ENCODE peak calls at places on chromosome 3, in seven cellular contexts. One of them, this sample, is unnamed.

GRCh38 chr3:110933786-110934415 is 137.7 kb upstream of the NECTIN3 start:
- DNase-seq in MCF 10A: peak
- DNase-seq in nephron progenitor cell: no peak
- DNase-seq in Peyer's patch: no peak
- DNase-seq in cardiac fibroblast: peak
- DNase-seq in transverse colon: no peak
- DNase-seq in lower leg skin: no peak
- DNase-seq in this sample: no peak

GRCh38 chr3:50971487-50971924 is 296.8 kb downstream of the DOCK3 start:
- DNase-seq in MCF 10A: peak
- DNase-seq in nephron progenitor cell: peak
- DNase-seq in Peyer's patch: no peak
- DNase-seq in cardiac fibroblast: peak
- DNase-seq in transverse colon: peak
- DNase-seq in lower leg skin: no peak
- DNase-seq in this sample: no peak

GRCh38 chr3:45790611-45791010 is 5.7 kb downstream of the SLC6A20 start:
- DNase-seq in MCF 10A: no peak
- DNase-seq in nephron progenitor cell: no peak
- DNase-seq in Peyer's patch: no peak
- DNase-seq in cardiac fibroblast: no peak
- DNase-seq in transverse colon: no peak
- DNase-seq in lower leg skin: peak
- DNase-seq in this sample: no peak

GRCh38 chr3:188421151-188421821 is 267.3 kb downstream of the LPP start:
- DNase-seq in MCF 10A: peak
- DNase-seq in nephron progenitor cell: no peak
- DNase-seq in Peyer's patch: no peak
- DNase-seq in cardiac fibroblast: peak
- DNase-seq in transverse colon: no peak
- DNase-seq in lower leg skin: no peak
- DNase-seq in this sample: no peak

GRCh38 chr3:55770077-55770476 is 283.0 kb upstream of the WNT5A start:
- DNase-seq in MCF 10A: no peak
- DNase-seq in nephron progenitor cell: no peak
- DNase-seq in Peyer's patch: no peak
- DNase-seq in cardiac fibroblast: no peak
- DNase-seq in transverse colon: no peak
- DNase-seq in lower leg skin: no peak
- DNase-seq in this sample: no peak

GRCh38 chr3:138465451-138465850 is 31.0 kb downstream of the ESYT3 start:
- DNase-seq in MCF 10A: no peak
- DNase-seq in nephron progenitor cell: no peak
- DNase-seq in Peyer's patch: no peak
- DNase-seq in cardiac fibroblast: no peak
- DNase-seq in transverse colon: no peak
- DNase-seq in lower leg skin: no peak
- DNase-seq in this sample: no peak

GRCh38 chr3:32460031-32460749 is 42.5 kb downstream of the CMTM6 start:
- DNase-seq in MCF 10A: no peak
- DNase-seq in nephron progenitor cell: peak
- DNase-seq in Peyer's patch: peak
- DNase-seq in cardiac fibroblast: no peak
- DNase-seq in transverse colon: peak
- DNase-seq in lower leg skin: no peak
- DNase-seq in this sample: peak

GRCh38 chr3:86837871-86838270 is 153.1 kb downstream of the VGLL3 start:
- DNase-seq in MCF 10A: peak
- DNase-seq in nephron progenitor cell: no peak
- DNase-seq in Peyer's patch: no peak
- DNase-seq in cardiac fibroblast: peak
- DNase-seq in transverse colon: no peak
- DNase-seq in lower leg skin: no peak
- DNase-seq in this sample: no peak

GRCh38 chr3:58032186-58032585 is 24.0 kb downstream of the FLNB start:
- DNase-seq in MCF 10A: peak
- DNase-seq in nephron progenitor cell: no peak
- DNase-seq in Peyer's patch: no peak
- DNase-seq in cardiac fibroblast: peak
- DNase-seq in transverse colon: no peak
- DNase-seq in lower leg skin: no peak
- DNase-seq in this sample: no peak

GRCh38 chr3:42012378-42012934 is 50.6 kb upstream of the ULK4 start:
- DNase-seq in MCF 10A: no peak
- DNase-seq in nephron progenitor cell: no peak
- DNase-seq in Peyer's patch: no peak
- DNase-seq in cardiac fibroblast: no peak
- DNase-seq in transverse colon: no peak
- DNase-seq in lower leg skin: peak
- DNase-seq in this sample: no peak

GRCh38 chr3:152610621-152611020 is 224.3 kb upstream of the P2RY1 start:
- DNase-seq in MCF 10A: no peak
- DNase-seq in nephron progenitor cell: no peak
- DNase-seq in Peyer's patch: no peak
- DNase-seq in cardiac fibroblast: no peak
- DNase-seq in transverse colon: no peak
- DNase-seq in lower leg skin: no peak
- DNase-seq in this sample: no peak

GRCh38 chr3:135083179-135083578 is 288.1 kb downstream of the EPHB1 start:
- DNase-seq in MCF 10A: no peak
- DNase-seq in nephron progenitor cell: no peak
- DNase-seq in Peyer's patch: no peak
- DNase-seq in cardiac fibroblast: no peak
- DNase-seq in transverse colon: no peak
- DNase-seq in lower leg skin: no peak
- DNase-seq in this sample: no peak

GRCh38 chr3:143551790-143552189 is 296.5 kb downstream of the SLC9A9 start:
- DNase-seq in MCF 10A: no peak
- DNase-seq in nephron progenitor cell: no peak
- DNase-seq in Peyer's patch: no peak
- DNase-seq in cardiac fibroblast: no peak
- DNase-seq in transverse colon: no peak
- DNase-seq in lower leg skin: no peak
- DNase-seq in this sample: no peak

GRCh38 chr3:124149081-124149480 is 157.2 kb upstream of the ROPN1 start:
- DNase-seq in MCF 10A: no peak
- DNase-seq in nephron progenitor cell: no peak
- DNase-seq in Peyer's patch: no peak
- DNase-seq in cardiac fibroblast: no peak
- DNase-seq in transverse colon: no peak
- DNase-seq in lower leg skin: no peak
- DNase-seq in this sample: no peak

GRCh38 chr3:57557088-57557537 is 1.0 kb downstream of the PDE12 start:
- DNase-seq in MCF 10A: peak
- DNase-seq in nephron progenitor cell: peak
- DNase-seq in Peyer's patch: peak
- DNase-seq in cardiac fibroblast: peak
- DNase-seq in transverse colon: peak
- DNase-seq in lower leg skin: peak
- DNase-seq in this sample: peak

GRCh38 chr3:167304077-167304476 is 76.0 kb downstream of the ZBBX start:
- DNase-seq in MCF 10A: peak
- DNase-seq in nephron progenitor cell: no peak
- DNase-seq in Peyer's patch: no peak
- DNase-seq in cardiac fibroblast: no peak
- DNase-seq in transverse colon: no peak
- DNase-seq in lower leg skin: no peak
- DNase-seq in this sample: no peak

GRCh38 chr3:133880287-133880686 is 15.4 kb downstream of the RAB6B start:
- DNase-seq in MCF 10A: no peak
- DNase-seq in nephron progenitor cell: no peak
- DNase-seq in Peyer's patch: no peak
- DNase-seq in cardiac fibroblast: no peak
- DNase-seq in transverse colon: no peak
- DNase-seq in lower leg skin: peak
- DNase-seq in this sample: no peak

GRCh38 chr3:55690746-55691540 is 203.8 kb upstream of the WNT5A start:
- DNase-seq in MCF 10A: peak
- DNase-seq in nephron progenitor cell: peak
- DNase-seq in Peyer's patch: no peak
- DNase-seq in cardiac fibroblast: no peak
- DNase-seq in transverse colon: no peak
- DNase-seq in lower leg skin: no peak
- DNase-seq in this sample: peak

GRCh38 chr3:170012683-170013400 is 25.0 kb upstream of the GPR160 start:
- DNase-seq in MCF 10A: no peak
- DNase-seq in nephron progenitor cell: no peak
- DNase-seq in Peyer's patch: no peak
- DNase-seq in cardiac fibroblast: no peak
- DNase-seq in transverse colon: no peak
- DNase-seq in lower leg skin: no peak
- DNase-seq in this sample: no peak

GRCh38 chr3:99114565-99115291 is 213.2 kb upstream of the DCBLD2 start:
- DNase-seq in MCF 10A: peak
- DNase-seq in nephron progenitor cell: peak
- DNase-seq in Peyer's patch: no peak
- DNase-seq in cardiac fibroblast: peak
- DNase-seq in transverse colon: no peak
- DNase-seq in lower leg skin: no peak
- DNase-seq in this sample: no peak
- TF ChIP-seq CTCF in MCF 10A: peak
- TF ChIP-seq CTCF in nephron progenitor cell: peak
- TF ChIP-seq CTCF in Peyer's patch: no peak
- TF ChIP-seq CTCF in cardiac fibroblast: peak
- TF ChIP-seq CTCF in transverse colon: peak
- TF ChIP-seq CTCF in lower leg skin: no peak
- TF ChIP-seq CTCF in this sample: no peak

DNA sequence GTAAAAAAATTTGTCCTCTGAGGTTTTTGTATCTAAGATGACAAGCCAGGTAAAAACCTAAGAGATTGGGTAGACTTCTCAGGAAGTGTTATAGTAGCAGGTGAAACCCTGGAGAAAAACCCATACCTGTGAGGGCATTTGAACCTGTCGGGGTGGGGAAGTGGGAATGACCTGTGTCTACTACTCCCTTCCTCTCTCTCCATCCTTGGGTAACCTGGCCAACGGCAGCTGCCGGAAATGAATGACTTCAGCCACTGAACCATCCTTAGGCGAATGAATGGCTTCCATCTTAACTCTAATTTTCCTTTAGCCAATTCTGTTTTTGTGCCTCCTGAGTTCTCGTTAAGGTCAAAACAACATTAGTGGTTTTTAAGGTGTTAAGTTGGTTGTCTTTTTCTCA is 16.8 kb downstream of the GPR15 start:
- DNase-seq in MCF 10A: no peak
- DNase-seq in nephron progenitor cell: no peak
- DNase-seq in Peyer's patch: no peak
- DNase-seq in cardiac fibroblast: no peak
- DNase-seq in transverse colon: no peak
- DNase-seq in lower leg skin: no peak
- DNase-seq in this sample: no peak
- TF ChIP-seq CTCF in MCF 10A: no peak
- TF ChIP-seq CTCF in nephron progenitor cell: no peak
- TF ChIP-seq CTCF in Peyer's patch: no peak
- TF ChIP-seq CTCF in cardiac fibroblast: no peak
- TF ChIP-seq CTCF in transverse colon: no peak
- TF ChIP-seq CTCF in lower leg skin: no peak
- TF ChIP-seq CTCF in this sample: no peak

GRCh38 chr3:11154953-11155325 is 646 bp downstream of the HRH1 start:
- DNase-seq in MCF 10A: peak
- DNase-seq in nephron progenitor cell: peak
- DNase-seq in Peyer's patch: no peak
- DNase-seq in cardiac fibroblast: no peak
- DNase-seq in transverse colon: no peak
- DNase-seq in lower leg skin: no peak
- DNase-seq in this sample: no peak

GRCh38 chr3:11156026-11156410 is 1.7 kb downstream of the HRH1 start:
- DNase-seq in MCF 10A: no peak
- DNase-seq in nephron progenitor cell: no peak
- DNase-seq in Peyer's patch: no peak
- DNase-seq in cardiac fibroblast: no peak
- DNase-seq in transverse colon: no peak
- DNase-seq in lower leg skin: no peak
- DNase-seq in this sample: no peak

GRCh38 chr3:11154036-11154952 is at the start of gene HRH1:
- DNase-seq in MCF 10A: peak
- DNase-seq in nephron progenitor cell: peak
- DNase-seq in Peyer's patch: no peak
- DNase-seq in cardiac fibroblast: peak
- DNase-seq in transverse colon: peak
- DNase-seq in lower leg skin: no peak
- DNase-seq in this sample: peak

GRCh38 chr3:11157406-11157805 is 3.1 kb downstream of the HRH1 start:
- DNase-seq in MCF 10A: no peak
- DNase-seq in nephron progenitor cell: no peak
- DNase-seq in Peyer's patch: no peak
- DNase-seq in cardiac fibroblast: no peak
- DNase-seq in transverse colon: no peak
- DNase-seq in lower leg skin: no peak
- DNase-seq in this sample: no peak

DNA sequence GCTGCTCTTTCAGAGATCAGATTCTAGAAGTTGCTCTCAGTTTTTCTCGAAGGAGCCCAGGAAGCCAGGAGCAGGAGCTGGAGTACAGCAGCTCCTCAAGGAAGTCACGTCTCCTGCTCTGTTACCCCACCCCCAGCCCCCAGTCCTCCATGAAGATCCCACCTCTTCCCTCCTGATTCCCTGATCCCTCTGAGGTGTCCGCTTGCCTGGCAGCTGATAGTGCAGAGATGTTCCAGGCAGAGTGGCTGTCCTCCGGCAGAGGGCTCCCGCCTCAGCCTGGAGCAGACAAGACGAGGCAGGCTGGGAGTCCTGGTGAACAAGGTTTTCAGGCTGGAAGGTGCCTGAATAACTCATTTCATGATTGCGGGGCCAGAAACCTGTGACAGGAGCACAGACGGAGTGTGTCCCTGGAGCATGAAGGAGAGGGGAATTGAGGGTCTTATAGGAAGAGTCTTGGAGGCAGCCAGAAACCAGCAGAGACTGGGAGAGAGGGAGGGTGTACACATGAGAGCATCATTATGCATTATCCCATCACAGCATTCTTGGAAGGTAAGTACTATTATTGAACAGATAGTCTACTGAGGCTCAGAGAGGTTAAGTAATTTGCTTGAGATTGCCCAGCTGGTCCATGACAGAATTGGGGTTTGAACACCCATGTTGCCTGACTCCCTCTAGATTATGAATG is 1.2 kb downstream of the HRH1 start:
- DNase-seq in MCF 10A: peak
- DNase-seq in nephron progenitor cell: peak
- DNase-seq in Peyer's patch: no peak
- DNase-seq in cardiac fibroblast: peak
- DNase-seq in transverse colon: peak
- DNase-seq in lower leg skin: peak
- DNase-seq in this sample: peak
- TF ChIP-seq CTCF in MCF 10A: peak
- TF ChIP-seq CTCF in nephron progenitor cell: peak
- TF ChIP-seq CTCF in Peyer's patch: no peak
- TF ChIP-seq CTCF in cardiac fibroblast: peak
- TF ChIP-seq CTCF in transverse colon: peak
- TF ChIP-seq CTCF in lower leg skin: no peak
- TF ChIP-seq CTCF in this sample: peak

DNA sequence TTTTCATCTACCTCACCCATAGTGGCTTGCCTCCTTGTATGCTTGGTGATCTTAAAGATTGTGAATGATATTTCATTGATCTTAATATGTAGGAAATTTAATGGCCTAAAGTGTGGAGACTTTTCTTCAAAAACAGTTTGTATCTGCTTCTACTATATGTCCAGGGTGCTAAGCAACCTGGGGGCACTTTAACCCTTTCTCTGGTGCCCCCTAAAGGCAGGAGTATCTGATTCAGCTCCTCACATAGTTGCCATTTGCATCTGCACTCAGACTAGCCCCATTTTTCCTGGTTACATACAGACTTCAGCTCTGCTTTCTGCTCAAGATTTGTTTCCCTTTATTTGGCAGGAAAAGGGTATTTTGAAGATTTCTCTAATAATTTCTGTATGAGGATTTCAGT is 5.2 kb upstream of the PFN2 start:
- DNase-seq in MCF 10A: no peak
- DNase-seq in nephron progenitor cell: no peak
- DNase-seq in Peyer's patch: no peak
- DNase-seq in cardiac fibroblast: no peak
- DNase-seq in transverse colon: no peak
- DNase-seq in lower leg skin: no peak
- DNase-seq in this sample: no peak
- TF ChIP-seq CTCF in MCF 10A: no peak
- TF ChIP-seq CTCF in nephron progenitor cell: no peak
- TF ChIP-seq CTCF in Peyer's patch: no peak
- TF ChIP-seq CTCF in cardiac fibroblast: no peak
- TF ChIP-seq CTCF in transverse colon: no peak
- TF ChIP-seq CTCF in lower leg skin: no peak
- TF ChIP-seq CTCF in this sample: no peak